ENCODE peak calls at places on chromosomes 12 and 14, in four cellular contexts. A, R, Z and C are unnamed samples.

GRCh38 chr14:63605041-63605532 is 36.6 kb downstream of the WDR89 start:
- DNase-seq in A (no peak), R (no peak), Z (peak), C (no peak)

GRCh38 chr12:459430-460258 is at the start of gene B4GALNT3:
- DNase-seq in A (no peak), R (no peak), Z (peak), C (no peak)

GRCh38 chr12:59429766-59430165 is 166.1 kb upstream of the SLC16A7 start:
- DNase-seq in A (no peak), R (no peak), Z (peak), C (no peak)

GRCh38 chr14:94936901-94937321 is 167.0 kb upstream of the GSC start:
- DNase-seq in A (no peak), R (no peak), Z (no peak), C (no peak)

GRCh38 chr12:79174656-79175055 is 310.1 kb downstream of the SYT1 start:
- DNase-seq in A (no peak), R (peak), Z (peak), C (peak)

GRCh38 chr12:92649511-92650227 is 53.1 kb upstream of the PLEKHG7 start:
- DNase-seq in A (peak), R (peak), Z (peak), C (peak)

GRCh38 chr14:44370727-44371126 is 136.4 kb downstream of the FSCB start:
- DNase-seq in A (no peak), R (no peak), Z (no peak), C (no peak)

GRCh38 chr14:23580948-23581281 is 2.3 kb upstream of the JPH4 start:
- DNase-seq in A (no peak), R (no peak), Z (no peak), C (no peak)

GRCh38 chr12:31752450-31752849 is 23.6 kb upstream of the AMN1 start:
- DNase-seq in A (no peak), R (no peak), Z (no peak), C (no peak)

GRCh38 chr12:75483411-75483810 is 2.9 kb downstream of the GLIPR1 start:
- DNase-seq in A (no peak), R (no peak), Z (no peak), C (no peak)

GRCh38 chr12:75482636-75483035 is 2.1 kb downstream of the GLIPR1 start:
- DNase-seq in A (no peak), R (no peak), Z (no peak), C (no peak)

GRCh38 chr12:75480469-75480949 is at the start of gene GLIPR1:
- DNase-seq in A (peak), R (peak), Z (peak), C (peak)

GRCh38 chr12:75481013-75481705 is 604 bp downstream of the GLIPR1 start:
- DNase-seq in A (no peak), R (no peak), Z (no peak), C (no peak)

DNA sequence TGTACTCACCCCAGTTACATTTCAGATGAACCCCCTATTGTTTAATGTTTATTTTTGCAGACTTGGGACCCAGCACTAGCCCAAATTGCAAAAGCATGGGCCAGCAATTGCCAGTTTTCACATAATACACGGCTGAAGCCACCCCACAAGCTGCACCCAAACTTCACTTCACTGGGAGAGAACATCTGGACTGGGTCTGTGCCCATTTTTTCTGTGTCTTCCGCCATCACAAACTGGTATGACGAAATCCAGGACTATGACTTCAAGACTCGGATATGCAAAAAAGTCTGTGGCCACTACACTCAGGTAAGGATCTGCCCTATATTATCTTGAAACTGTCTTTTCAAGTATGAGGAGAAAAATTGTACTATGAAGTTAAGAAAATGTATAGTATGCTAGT is 1.2 kb downstream of the GLIPR1 start:
- DNase-seq in A (no peak), R (no peak), Z (peak), C (peak)
- H3K4me3 ChIP-seq in A (no peak), R (peak), Z (peak), C (peak)

DNA sequence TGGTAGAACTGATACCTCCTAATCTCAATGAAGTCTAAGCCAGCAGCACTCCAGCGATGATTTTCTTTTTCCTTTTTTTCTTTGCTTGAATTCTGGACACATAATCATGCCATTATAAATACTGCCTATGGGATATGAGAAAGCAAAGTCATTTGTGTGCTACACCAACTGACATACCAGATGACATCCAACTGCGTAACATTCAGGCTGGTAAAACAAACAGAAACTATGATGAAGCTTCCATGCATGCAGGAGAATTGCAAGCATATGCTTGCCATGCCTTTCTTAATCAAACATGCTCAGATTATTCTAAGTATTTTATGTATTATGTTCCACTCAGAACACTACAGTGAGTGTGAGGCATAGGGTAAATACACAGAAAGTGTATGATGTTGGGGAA is 97.4 kb downstream of the C12orf50 start:
- DNase-seq in A (no peak), R (no peak), Z (peak), C (peak)
- H3K4me3 ChIP-seq in A (no peak), R (no peak), Z (no peak), C (no peak)

GRCh38 chr14:34018564-34019244 is 67.8 kb upstream of the EGLN3 start:
- DNase-seq in A (peak), R (no peak), Z (no peak), C (no peak)
- H3K4me3 ChIP-seq in A (no peak), R (no peak), Z (no peak), C (peak)

DNA sequence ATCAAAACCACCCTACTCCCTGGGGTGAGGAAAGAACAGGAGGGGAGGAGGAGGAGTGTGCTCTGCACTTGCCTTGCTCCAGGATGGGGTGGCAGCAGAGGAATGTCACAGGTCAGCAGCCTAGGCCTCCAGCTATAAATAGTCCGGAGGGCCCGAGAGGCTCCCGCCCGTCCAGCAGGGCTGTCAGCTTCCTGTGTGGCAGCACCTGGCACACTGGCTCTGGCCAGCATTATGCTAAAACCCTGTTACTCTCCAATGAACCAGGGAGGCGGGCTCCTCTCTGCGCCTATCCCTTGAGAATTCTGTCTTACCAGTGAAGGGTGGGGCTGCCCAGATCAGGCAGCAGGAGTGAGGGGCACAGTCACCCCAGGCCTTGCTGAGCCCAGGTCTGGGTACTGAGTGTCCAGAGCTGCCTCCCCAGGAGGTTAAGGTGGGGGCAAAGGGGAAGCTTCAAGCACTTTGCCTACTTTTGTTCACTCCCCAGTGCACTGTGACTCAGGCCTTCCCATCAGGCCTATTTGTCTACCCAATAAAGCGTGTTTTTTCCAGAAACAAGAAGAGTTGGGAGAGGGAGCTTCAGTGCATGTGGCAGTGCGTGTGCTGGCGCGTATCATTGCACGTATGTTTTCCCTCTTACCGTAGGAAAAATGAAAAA is 1.1 kb upstream of the COX14 start:
- DNase-seq in A (peak), R (no peak), Z (no peak), C (no peak)
- H3K4me3 ChIP-seq in A (no peak), R (no peak), Z (no peak), C (no peak)

GRCh38 chr12:110038741-110039084 is 9.6 kb downstream of the C12orf76 start:
- DNase-seq in A (no peak), R (no peak), Z (no peak), C (no peak)
- H3K4me3 ChIP-seq in A (no peak), R (no peak), Z (no peak), C (no peak)

GRCh38 chr12:52007982-52008510 is 1.3 kb downstream of the TAMALIN start:
- DNase-seq in A (no peak), R (no peak), Z (no peak), C (no peak)

GRCh38 chr12:52010152-52010622 is 3.4 kb downstream of the TAMALIN start:
- DNase-seq in A (peak), R (no peak), Z (peak), C (peak)

GRCh38 chr12:52010692-52011601 is 4.2 kb downstream of the TAMALIN start:
- DNase-seq in A (no peak), R (no peak), Z (no peak), C (no peak)

GRCh38 chr12:52007158-52007921 is 594 bp downstream of the TAMALIN start:
- DNase-seq in A (peak), R (no peak), Z (no peak), C (no peak)

GRCh38 chr12:52009081-52009751 is 2.5 kb downstream of the TAMALIN start:
- DNase-seq in A (no peak), R (no peak), Z (no peak), C (no peak)
- H3K4me3 ChIP-seq in A (no peak), R (no peak), Z (no peak), C (no peak)

DNA sequence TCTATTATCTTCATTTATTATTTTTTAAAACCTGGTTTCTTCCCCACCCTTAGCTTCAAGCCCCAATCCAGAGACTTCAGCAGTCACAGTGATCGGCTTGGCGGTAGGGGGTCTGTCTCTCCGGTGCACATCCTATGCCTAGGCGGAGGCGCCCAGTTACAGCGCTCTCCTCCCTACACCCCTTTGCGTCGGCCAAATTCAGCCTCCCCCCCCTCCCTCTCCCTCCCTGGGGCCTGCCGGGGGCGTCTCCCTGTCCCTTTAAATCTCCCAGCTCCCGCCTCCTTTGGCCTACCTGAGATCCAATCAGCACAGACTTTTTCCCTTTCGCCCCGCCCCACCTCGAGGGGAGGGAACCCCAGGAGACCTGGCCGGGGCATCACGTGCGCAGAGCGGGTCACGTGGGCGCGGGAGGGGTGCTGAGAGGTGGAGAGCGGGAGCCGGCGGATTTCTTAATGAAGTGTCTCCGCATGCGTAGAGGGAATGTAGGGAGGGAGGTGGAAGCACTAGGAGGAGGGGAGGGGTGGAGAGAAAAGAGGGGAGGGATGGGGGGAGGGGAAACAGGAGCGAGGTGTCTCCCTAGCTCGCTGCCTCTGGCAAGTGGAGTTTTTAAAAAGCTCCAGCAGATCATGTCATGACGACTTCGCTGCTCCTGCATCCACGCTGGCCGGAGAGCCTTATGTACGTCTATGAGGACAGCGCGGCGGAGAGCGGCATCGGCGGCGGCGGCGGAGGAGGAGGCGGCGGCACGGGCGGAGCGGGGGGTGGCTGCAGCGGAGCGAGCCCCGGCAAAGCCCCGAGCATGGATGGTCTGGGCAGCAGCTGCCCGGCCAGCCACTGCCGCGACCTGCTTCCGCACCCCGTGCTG is at the start of gene HOXC13:
- DNase-seq in A (peak), R (peak), Z (no peak), C (peak)
- H3K4me3 ChIP-seq in A (peak), R (peak), Z (no peak), C (peak)

GRCh38 chr12:62472472-62472871 is 5.8 kb downstream of the MON2 start:
- DNase-seq in A (no peak), R (no peak), Z (no peak), C (no peak)
- H3K4me3 ChIP-seq in A (no peak), R (no peak), Z (no peak), C (no peak)

GRCh38 chr14:89406941-89407340 is 10.1 kb downstream of the FOXN3 start:
- DNase-seq in A (no peak), R (no peak), Z (no peak), C (no peak)

GRCh38 chr14:89407856-89408255 is 9.2 kb downstream of the FOXN3 start:
- DNase-seq in A (no peak), R (no peak), Z (peak), C (no peak)

GRCh38 chr14:89411976-89412375 is 5.1 kb downstream of the FOXN3 start:
- DNase-seq in A (no peak), R (no peak), Z (no peak), C (no peak)

GRCh38 chr14:89409961-89410360 is 7.1 kb downstream of the FOXN3 start:
- DNase-seq in A (no peak), R (no peak), Z (no peak), C (no peak)

GRCh38 chr14:89408907-89409675 is 7.9 kb downstream of the FOXN3 start:
- DNase-seq in A (peak), R (no peak), Z (no peak), C (no peak)
- H3K4me3 ChIP-seq in A (no peak), R (no peak), Z (no peak), C (no peak)

DNA sequence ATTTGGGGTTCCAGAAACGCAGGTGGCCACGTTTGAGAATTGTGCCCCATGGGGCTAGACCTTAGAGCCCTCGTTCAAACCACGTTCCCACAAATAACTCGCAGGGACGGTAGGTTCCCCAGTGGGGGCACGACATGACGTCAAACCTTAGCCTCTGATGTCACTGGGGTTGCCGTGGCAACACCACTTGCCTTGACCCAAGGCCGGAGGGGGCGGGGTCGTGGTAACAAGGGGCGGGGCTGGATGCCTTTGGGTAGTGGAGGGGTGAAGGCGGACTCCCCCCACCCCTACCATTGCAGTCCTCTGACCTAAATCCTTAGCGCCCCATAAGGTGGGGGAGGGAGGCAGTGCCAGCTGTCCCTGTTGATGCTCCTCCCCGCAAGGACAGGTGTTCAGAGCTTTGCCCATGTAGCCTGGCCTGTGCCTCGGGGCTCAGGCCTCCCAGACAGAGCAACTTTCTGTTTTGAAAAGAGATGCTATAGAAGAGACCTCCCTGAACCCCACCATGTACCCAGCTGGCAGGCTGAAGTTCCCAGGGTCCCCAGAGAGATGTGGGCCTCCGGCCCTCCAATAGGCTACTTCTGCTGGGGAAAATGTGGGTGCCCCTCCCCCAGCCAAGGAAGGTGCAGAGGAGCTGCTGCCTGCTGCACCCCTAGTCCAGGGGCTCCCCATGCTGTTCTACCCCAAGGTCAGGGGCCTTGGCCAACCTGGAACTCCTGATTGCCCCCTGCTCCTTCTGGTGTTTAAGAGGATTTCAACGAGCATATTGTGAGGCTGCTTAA is 1.9 kb downstream of the FAM222A start:
- DNase-seq in A (no peak), R (no peak), Z (no peak), C (no peak)
- H3K4me3 ChIP-seq in A (no peak), R (no peak), Z (no peak), C (no peak)